ENCODE peak calls at places on chromosomes 11 and 22, in seven cellular contexts. C is stimulated activated CD4-positive, alpha-beta T cell treated with anti-CD3 and anti-CD28 coated beads, Interleukin-2, amount 100 ng/mL, for 48 hours; U is hippocampal formation; F is activated T-helper 1 cell treated with anti-CD3 and anti-CD28 coated beads, Interleukin-12 subunit alpha, Interleukin-12 subunit beta, Interleukin-2, Interleukin-4 antibody, amounts not matched to agents 30 ng/mL and 10 ng/mL and 1 ng/mL, durations not matched to agents 14 hours and 24 hours and 36 hours; K is HCT116; T is MCF 10A; R is GM03348. Z is an unnamed sample.

GRCh38 chr22:33110562-33111163 is 52.5 kb upstream of the SYN3 start:
- DNase-seq in C (no peak), U (no peak), F (no peak), K (no peak), T (peak; percentile 40), R (no peak), Z (no peak)

GRCh38 chr11:56932572-56933235 is 56.0 kb upstream of the OR5AK2 start:
- DNase-seq in C (no peak), U (no peak), F (no peak), K (peak; percentile 63), T (peak; percentile 95), R (peak; percentile 19), Z (no peak)

GRCh38 chr11:34269031-34269430 is 88.8 kb downstream of the ABTB2 start:
- DNase-seq in C (no peak), U (no peak), F (no peak), K (no peak), T (no peak), R (no peak), Z (no peak)

GRCh38 chr11:70046089-70046488 is 32.0 kb upstream of the ANO1 start:
- DNase-seq in C (no peak), U (no peak), F (no peak), K (no peak), T (no peak), R (no peak), Z (no peak)

GRCh38 chr22:49970528-49971231 is 10.1 kb downstream of the PIM3 start:
- DNase-seq in C (peak; percentile 93), U (peak; percentile 80), F (peak; percentile 88), K (peak; percentile 98), T (peak; percentile 98), R (peak; percentile 95), Z (no peak)

GRCh38 chr11:34468209-34468841 is 29.6 kb downstream of the CAT start:
- DNase-seq in C (peak; percentile 21), U (no peak), F (peak; percentile 22), K (peak; percentile 28), T (peak; percentile 57), R (peak; percentile 33), Z (peak; percentile 13)

GRCh38 chr11:787084-787675 is 2.7 kb downstream of the CEND1 start:
- DNase-seq in C (no peak), U (no peak), F (no peak), K (no peak), T (no peak), R (no peak), Z (no peak)

GRCh38 chr11:107785401-107785800 is 73.2 kb downstream of the SLC35F2 start:
- DNase-seq in C (peak; percentile 10), U (no peak), F (no peak), K (no peak), T (peak; percentile 47), R (no peak), Z (no peak)

GRCh38 chr11:122138759-122139594 is 23.0 kb upstream of the BLID start:
- DNase-seq in C (no peak), U (no peak), F (no peak), K (no peak), T (no peak), R (no peak), Z (peak; percentile 9)

GRCh38 chr11:124762077-124762623 is at the start of gene ESAM:
- DNase-seq in C (peak; percentile 62), U (no peak), F (peak; percentile 64), K (no peak), T (no peak), R (no peak), Z (no peak)

GRCh38 chr11:702731-703461 is 3.1 kb upstream of the EPS8L2 start:
- DNase-seq in C (no peak), U (no peak), F (no peak), K (no peak), T (peak; percentile 74), R (no peak), Z (no peak)

GRCh38 chr11:86743223-86744118 is 56.9 kb upstream of the PRSS23 start:
- DNase-seq in C (peak; percentile 34), U (no peak), F (no peak), K (peak; percentile 95), T (peak; percentile 97), R (peak; percentile 74), Z (no peak)

GRCh38 chr11:34364102-34364501 is 6.3 kb upstream of the ABTB2 start:
- DNase-seq in C (no peak), U (no peak), F (no peak), K (no peak), T (no peak), R (no peak), Z (no peak)

Z was measured in iPS DF 6.9.